ENCODE peak calls at places on chromosomes 7 and 10, in five cellular contexts. X is NCI-H1105 treated with DMSO at 0.1 percent for 48 hours; V is activated CD8-positive, alpha-beta T cell treated with anti-CD3 and anti-CD28 coated beads for 36 hours; D is G401; S is GM04504. R is an unnamed sample.

GRCh38 chr10:7258948-7259523 is 151.8 kb downstream of the SFMBT2 start:
- DNase-seq in X (no peak), V (peak), D (no peak), S (no peak), R (no peak)

GRCh38 chr10:119412244-119412750 is 130.2 kb downstream of the RGS10 start:
- DNase-seq in X (no peak), V (no peak), S (no peak), D (no peak), R (peak)

GRCh38 chr7:33921216-33921938 is 16.0 kb downstream of the BMPER start:
- DNase-seq in X (no peak), S (peak), D (no peak), V (no peak), R (peak)

GRCh38 chr10:48880016-48880705 is 59.5 kb downstream of the LRRC18 start:
- DNase-seq in V (no peak), S (no peak), D (peak), X (no peak), R (no peak)

GRCh38 chr10:126384269-126384873 is 3.9 kb downstream of the ADAM12 start:
- DNase-seq in S (peak), V (no peak), D (no peak), X (no peak), R (peak)

GRCh38 chr7:139991911-139992310 is 70.8 kb downstream of the PARP12 start:
- DNase-seq in V (no peak), X (no peak), D (no peak), S (no peak), R (no peak)

GRCh38 chr10:91643700-91644099 is 10.8 kb upstream of the PPP1R3C start:
- DNase-seq in X (no peak), D (no peak), S (no peak), V (no peak), R (no peak)

GRCh38 chr7:139828880-139829653 is at the start of gene TBXAS1:
- DNase-seq in V (peak), D (no peak), S (no peak), X (no peak), R (no peak)

GRCh38 chr7:157386979-157387800 is 50.4 kb downstream of the DNAJB6 start:
- DNase-seq in X (peak), D (peak), V (peak), S (no peak), R (no peak)

GRCh38 chr7:17852361-17852760 is 87.9 kb downstream of the SNX13 start:
- DNase-seq in V (no peak), D (no peak), S (no peak), X (no peak), R (no peak)

GRCh38 chr7:120054376-120055100 is 218.4 kb upstream of the KCND2 start:
- DNase-seq in V (no peak), D (no peak), X (no peak), S (no peak), R (no peak)

R was measured in osteoblast.